ENCODE peak calls at places on chromosomes 11 and 22, in five cellular contexts. B is right lobe of liver, T is heart left ventricle, M is NB4, C is sigmoid colon. V is an unnamed sample.
A peak's percentile ranks its signal among the peaks of the same experiment; 100 is the strongest.

GRCh38 chr22:36757608-36758220 is 18.2 kb downstream of the IFT27 start:
- DNase-seq in B (peak; percentile 80), T (peak; percentile 83), M (peak; percentile 76), C (peak; percentile 88), V (peak; percentile 82)

GRCh38 chr11:67027943-67028542 is 5.1 kb downstream of the SYT12 start:
- DNase-seq in B (no peak), T (no peak), M (no peak), C (no peak), V (no peak)

GRCh38 chr22:43520632-43521039 is 108.8 kb downstream of the MPPED1 start:
- DNase-seq in B (no peak), T (no peak), M (no peak), C (no peak), V (no peak)

GRCh38 chr11:1750481-1750839 is at the start of gene IFITM10:
- DNase-seq in B (peak; percentile 76), T (no peak), M (no peak), C (no peak), V (no peak)

GRCh38 chr11:46119352-46120216 is 1.7 kb downstream of the PHF21A start:
- DNase-seq in B (peak; percentile 53), T (peak; percentile 67), M (peak; percentile 89), C (peak; percentile 73), V (peak; percentile 74)

GRCh38 chr11:29452131-29452530 is 564.7 kb downstream of the KCNA4 start:
- DNase-seq in B (no peak), T (no peak), M (no peak), C (no peak), V (no peak)

GRCh38 chr22:38781033-38781432 is 12.9 kb downstream of the DNAL4 start:
- DNase-seq in B (peak; percentile 39), T (peak; percentile 86), M (no peak), C (no peak), V (no peak)

GRCh38 chr11:126140932-126141291 is 70.5 kb downstream of the RPUSD4 start:
- DNase-seq in B (peak; percentile 65), T (peak; percentile 73), M (no peak), C (peak; percentile 94), V (peak; percentile 58)

GRCh38 chr22:47043835-47044721 is 281.6 kb downstream of the TBC1D22A start:
- DNase-seq in B (no peak), T (no peak), M (peak; percentile 61), C (peak; percentile 61), V (peak; percentile 90)

GRCh38 chr11:119505861-119506260 is 82.9 kb upstream of the THY1 start:
- DNase-seq in B (no peak), T (no peak), M (no peak), C (peak; percentile 76), V (no peak)

GRCh38 chr22:30396871-30397655 is at the start of gene SEC14L2:
- DNase-seq in B (peak; percentile 93), T (peak; percentile 76), M (no peak), C (peak; percentile 88), V (peak; percentile 89)

GRCh38 chr11:69382131-69383128 is 88.5 kb downstream of the MYEOV start:
- DNase-seq in B (peak; percentile 60), T (peak; percentile 75), M (peak; percentile 93), C (peak; percentile 68), V (peak; percentile 51)

GRCh38 chr22:26669060-26669481 is 11.7 kb downstream of the MIAT start:
- DNase-seq in B (no peak), T (no peak), M (peak; percentile 51), C (no peak), V (peak; percentile 54)

GRCh38 chr11:128389461-128389976 is 197.8 kb downstream of the ETS1 start:
- DNase-seq in B (no peak), T (peak; percentile 40), M (no peak), C (no peak), V (no peak)

GRCh38 chr22:30289126-30289979 is at the start of gene CASTOR1:
- DNase-seq in B (peak; percentile 100), T (peak; percentile 100), M (peak; percentile 96), C (peak; percentile 100), V (peak; percentile 98)

GRCh38 chr22:39622881-39623367 is 52.4 kb downstream of the CACNA1I start:
- DNase-seq in B (peak; percentile 59), T (peak; percentile 62), M (peak; percentile 61), C (no peak), V (peak; percentile 76)

GRCh38 chr11:40186401-40187091 is 1272.9 kb downstream of the LRRC4C start:
- DNase-seq in B (no peak), T (no peak), M (peak; percentile 10), C (no peak), V (no peak)

GRCh38 chr22:30208631-30209603 is 37.6 kb downstream of the LIF start:
- DNase-seq in B (no peak), T (peak; percentile 84), M (no peak), C (peak; percentile 89), V (no peak)

GRCh38 chr11:107696140-107696539 is 15.7 kb downstream of the SLN start:
- DNase-seq in B (no peak), T (no peak), M (no peak), C (no peak), V (no peak)

GRCh38 chr11:77252555-77253270 is 48.8 kb downstream of the GDPD4 start:
- DNase-seq in B (peak; percentile 83), T (no peak), M (no peak), C (no peak), V (no peak)

GRCh38 chr11:2803186-2804057 is 82.2 kb downstream of the CDKN1C start:
- DNase-seq in B (peak; percentile 37), T (peak; percentile 20), M (no peak), C (peak; percentile 60), V (peak; percentile 43)

GRCh38 chr22:17105143-17106129 is 15.7 kb downstream of the TMEM121B start:
- DNase-seq in B (no peak), T (no peak), M (peak; percentile 21), C (peak; percentile 43), V (no peak)

GRCh38 chr22:24407278-24407665 is 20.1 kb upstream of the ADORA2A start:
- DNase-seq in B (peak; percentile 64), T (no peak), M (no peak), C (no peak), V (no peak)

GRCh38 chr11:93059074-93059957 is 89.9 kb downstream of the MTNR1B start:
- DNase-seq in B (no peak), T (no peak), M (no peak), C (no peak), V (no peak)

GRCh38 chr11:105884436-105884835 is 137.6 kb downstream of the MSANTD4 start:
- DNase-seq in B (no peak), T (no peak), M (no peak), C (no peak), V (no peak)

GRCh38 chr11:69915501-69916250 is 96.5 kb upstream of the FGF3 start:
- DNase-seq in B (peak; percentile 81), T (peak; percentile 93), M (peak; percentile 68), C (peak; percentile 84), V (peak; percentile 88)

GRCh38 chr11:115930276-115930675 is 426.1 kb upstream of the CADM1 start:
- DNase-seq in B (no peak), T (peak; percentile 70), M (no peak), C (no peak), V (no peak)

GRCh38 chr22:21797444-21798221 is 62.0 kb upstream of the YPEL1 start:
- DNase-seq in B (no peak), T (no peak), M (no peak), C (no peak), V (no peak)

GRCh38 chr11:43518407-43519165 is 159.9 kb downstream of the TTC17 start:
- DNase-seq in B (no peak), T (no peak), M (no peak), C (no peak), V (no peak)

GRCh38 chr22:17990942-17991341 is 33.4 kb downstream of the MICAL3 start:
- DNase-seq in B (no peak), T (peak; percentile 69), M (no peak), C (peak; percentile 32), V (no peak)

GRCh38 chr11:33689506-33689905 is 11.1 kb downstream of the C11orf91 start:
- DNase-seq in B (no peak), T (no peak), M (no peak), C (no peak), V (no peak)
- TF ChIP-seq POLR2A in B (no peak), T (no peak), M (no peak), C (no peak), V (no peak)

GRCh38 chr22:49799431-49800075 is 28.1 kb downstream of the BRD1 start:
- DNase-seq in B (no peak), T (peak; percentile 18), M (no peak), C (no peak), V (no peak)
- TF ChIP-seq POLR2A in B (no peak), T (no peak), M (no peak), C (no peak), V (no peak)

GRCh38 chr11:646214-646613 is 9.1 kb downstream of the DRD4 start:
- DNase-seq in B (no peak), T (peak; percentile 17), M (no peak), C (no peak), V (no peak)
- TF ChIP-seq POLR2A in B (no peak), T (no peak), M (no peak), C (no peak), V (no peak)

GRCh38 chr11:62752994-62753735 is 795 bp downstream of the ZBTB3 start:
- DNase-seq in B (no peak), T (no peak), M (no peak), C (no peak), V (no peak)

GRCh38 chr11:62755086-62755615 is 1.2 kb upstream of the ZBTB3 start:
- DNase-seq in B (no peak), T (no peak), M (no peak), C (no peak), V (no peak)

GRCh38 chr11:62757846-62758788 is 3.3 kb upstream of the POLR2G start:
- DNase-seq in B (no peak), T (no peak), M (no peak), C (no peak), V (no peak)

GRCh38 chr11:62752177-62752785 is 1.7 kb downstream of the ZBTB3 start:
- DNase-seq in B (no peak), T (no peak), M (no peak), C (no peak), V (no peak)

DNA sequence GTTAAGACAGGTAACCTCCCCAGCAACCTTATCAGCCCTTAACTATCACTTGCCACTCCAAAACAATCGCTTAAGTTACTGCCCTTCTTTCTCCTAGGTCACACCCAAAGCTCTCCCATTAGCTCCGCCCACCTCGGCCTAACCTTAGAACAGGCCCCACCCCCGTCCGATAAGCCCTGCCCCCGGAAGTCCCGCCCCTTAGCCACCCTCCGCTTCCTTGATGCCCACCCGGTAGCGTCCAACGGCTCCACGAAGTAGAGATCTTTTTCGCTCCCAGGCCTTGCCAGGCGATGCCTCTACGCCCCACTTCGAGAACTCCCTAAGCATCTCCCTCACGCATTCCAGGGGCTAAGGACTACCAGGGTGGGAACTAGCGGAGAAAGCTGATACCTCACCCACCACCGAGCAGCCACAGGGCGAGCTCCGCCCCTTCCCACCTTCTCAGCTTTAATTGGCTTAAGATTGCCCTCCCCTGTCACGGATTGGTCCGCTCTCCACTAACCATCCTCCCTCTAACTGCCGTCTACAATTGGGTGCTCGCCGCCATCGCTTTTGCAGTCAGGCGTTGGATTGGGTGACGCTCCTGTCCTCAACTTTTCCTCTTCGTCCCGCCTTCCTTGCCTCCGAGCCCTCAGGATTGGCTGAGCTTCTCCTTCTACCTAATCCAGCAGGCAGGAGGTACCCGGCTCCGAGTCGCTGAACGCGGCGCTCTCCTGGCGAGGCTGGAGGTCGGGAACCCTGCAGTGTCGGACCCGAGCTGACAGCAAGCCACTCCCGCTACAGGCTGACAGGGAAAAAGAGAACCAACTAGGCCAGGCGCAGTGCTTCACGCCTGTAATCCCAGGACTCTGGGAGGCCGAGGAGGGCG is at the start of gene ZBTB3:
- DNase-seq in B (peak; percentile 99), T (peak; percentile 99), M (peak; percentile 100), C (peak; percentile 99), V (peak; percentile 99)
- TF ChIP-seq POLR2A in B (peak; percentile 67), T (peak; percentile 74), M (peak; percentile 97), C (peak; percentile 76), V (peak; percentile 64)